ENCODE peak calls at places on chromosome 17, in five cellular contexts. One of them, this sample, is unnamed.
A peak's percentile ranks its signal among the peaks of the same experiment; 100 is the strongest.

GRCh38 chr17:78289802-78290363 is 58.5 kb downstream of the TMEM235 start:
- DNase-seq in skeletal muscle cell: peak; percentile 76
- DNase-seq in CD8-positive, alpha-beta memory T cell: peak; percentile 67
- DNase-seq in NCI-H1417: peak; percentile 61
- DNase-seq in ELR: peak; percentile 93
- DNase-seq in this sample: peak; percentile 68

GRCh38 chr17:34235389-34236028 is 19.6 kb upstream of the CCL2 start:
- DNase-seq in skeletal muscle cell: no peak
- DNase-seq in CD8-positive, alpha-beta memory T cell: no peak
- DNase-seq in NCI-H1417: no peak
- DNase-seq in ELR: no peak
- DNase-seq in this sample: no peak

GRCh38 chr17:20775331-20775730 is 195.8 kb downstream of the CDRT15L2 start:
- DNase-seq in skeletal muscle cell: no peak
- DNase-seq in CD8-positive, alpha-beta memory T cell: no peak
- DNase-seq in NCI-H1417: no peak
- DNase-seq in ELR: no peak
- DNase-seq in this sample: no peak

GRCh38 chr17:12230411-12230810 is 209.7 kb downstream of the MAP2K4 start:
- DNase-seq in skeletal muscle cell: no peak
- DNase-seq in CD8-positive, alpha-beta memory T cell: no peak
- DNase-seq in NCI-H1417: no peak
- DNase-seq in ELR: no peak
- DNase-seq in this sample: no peak

GRCh38 chr17:9244066-9245052 is 223.0 kb downstream of the NTN1 start:
- DNase-seq in skeletal muscle cell: no peak
- DNase-seq in CD8-positive, alpha-beta memory T cell: no peak
- DNase-seq in NCI-H1417: no peak
- DNase-seq in ELR: no peak
- DNase-seq in this sample: no peak

GRCh38 chr17:60086822-60087591 is 8.3 kb upstream of the HEATR6 start:
- DNase-seq in skeletal muscle cell: no peak
- DNase-seq in CD8-positive, alpha-beta memory T cell: no peak
- DNase-seq in NCI-H1417: no peak
- DNase-seq in ELR: peak; percentile 76
- DNase-seq in this sample: no peak

GRCh38 chr17:61574542-61575351 is 16.3 kb downstream of the NACA2 start:
- DNase-seq in skeletal muscle cell: no peak
- DNase-seq in CD8-positive, alpha-beta memory T cell: no peak
- DNase-seq in NCI-H1417: peak; percentile 41
- DNase-seq in ELR: peak; percentile 72
- DNase-seq in this sample: no peak

GRCh38 chr17:17495448-17496188 is 577 bp downstream of the RASD1 start:
- DNase-seq in skeletal muscle cell: no peak
- DNase-seq in CD8-positive, alpha-beta memory T cell: peak; percentile 13
- DNase-seq in NCI-H1417: peak; percentile 72
- DNase-seq in ELR: no peak
- DNase-seq in this sample: no peak

GRCh38 chr17:82495844-82496528 is 23.5 kb upstream of the FOXK2 start:
- DNase-seq in skeletal muscle cell: no peak
- DNase-seq in CD8-positive, alpha-beta memory T cell: no peak
- DNase-seq in NCI-H1417: peak; percentile 84
- DNase-seq in ELR: peak; percentile 8
- DNase-seq in this sample: no peak

GRCh38 chr17:66791337-66791736 is 43.6 kb upstream of the CACNG5 start:
- DNase-seq in skeletal muscle cell: no peak
- DNase-seq in CD8-positive, alpha-beta memory T cell: no peak
- DNase-seq in NCI-H1417: no peak
- DNase-seq in ELR: no peak
- DNase-seq in this sample: no peak

GRCh38 chr17:77814091-77814772 is 144.3 kb upstream of the TNRC6C start:
- DNase-seq in skeletal muscle cell: no peak
- DNase-seq in CD8-positive, alpha-beta memory T cell: no peak
- DNase-seq in NCI-H1417: no peak
- DNase-seq in ELR: no peak
- DNase-seq in this sample: no peak

GRCh38 chr17:76414334-76415295 is 30.2 kb downstream of the SPHK1 start:
- DNase-seq in skeletal muscle cell: no peak
- DNase-seq in CD8-positive, alpha-beta memory T cell: no peak
- DNase-seq in NCI-H1417: peak; percentile 64
- DNase-seq in ELR: peak; percentile 28
- DNase-seq in this sample: no peak

GRCh38 chr17:70119961-70120360 is 44.9 kb downstream of the KCNJ16 start:
- DNase-seq in skeletal muscle cell: no peak
- DNase-seq in CD8-positive, alpha-beta memory T cell: no peak
- DNase-seq in NCI-H1417: no peak
- DNase-seq in ELR: peak; percentile 22
- DNase-seq in this sample: no peak

GRCh38 chr17:73667184-73667959 is 23.1 kb upstream of the SDK2 start:
- DNase-seq in skeletal muscle cell: no peak
- DNase-seq in CD8-positive, alpha-beta memory T cell: no peak
- DNase-seq in NCI-H1417: no peak
- DNase-seq in ELR: no peak
- DNase-seq in this sample: no peak

GRCh38 chr17:50805486-50805885 is 29.9 kb upstream of the WFIKKN2 start:
- DNase-seq in skeletal muscle cell: no peak
- DNase-seq in CD8-positive, alpha-beta memory T cell: no peak
- DNase-seq in NCI-H1417: no peak
- DNase-seq in ELR: no peak
- DNase-seq in this sample: no peak

GRCh38 chr17:77319211-77320031 is 178.7 kb downstream of the SEC14L1 start:
- DNase-seq in skeletal muscle cell: peak; percentile 73
- DNase-seq in CD8-positive, alpha-beta memory T cell: peak; percentile 37
- DNase-seq in NCI-H1417: no peak
- DNase-seq in ELR: peak; percentile 94
- DNase-seq in this sample: no peak

GRCh38 chr17:83201206-83202001 is 122.0 kb downstream of the METRNL start:
- DNase-seq in skeletal muscle cell: no peak
- DNase-seq in CD8-positive, alpha-beta memory T cell: no peak
- DNase-seq in NCI-H1417: no peak
- DNase-seq in ELR: no peak
- DNase-seq in this sample: no peak

GRCh38 chr17:3157218-3157617 is 29.9 kb upstream of the OR1G1 start:
- DNase-seq in skeletal muscle cell: no peak
- DNase-seq in CD8-positive, alpha-beta memory T cell: no peak
- DNase-seq in NCI-H1417: no peak
- DNase-seq in ELR: no peak
- DNase-seq in this sample: no peak

GRCh38 chr17:5587431-5588032 is 3.2 kb upstream of the NLRP1 start:
- DNase-seq in skeletal muscle cell: peak; percentile 20
- DNase-seq in CD8-positive, alpha-beta memory T cell: peak; percentile 73
- DNase-seq in NCI-H1417: peak; percentile 45
- DNase-seq in ELR: peak; percentile 82
- DNase-seq in this sample: peak; percentile 20

GRCh38 chr17:17712268-17712924 is 31.1 kb downstream of the RAI1 start:
- DNase-seq in skeletal muscle cell: peak; percentile 78
- DNase-seq in CD8-positive, alpha-beta memory T cell: no peak
- DNase-seq in NCI-H1417: no peak
- DNase-seq in ELR: peak; percentile 96
- DNase-seq in this sample: no peak

GRCh38 chr17:57587201-57587870 is 157.8 kb downstream of the CCDC182 start:
- DNase-seq in skeletal muscle cell: no peak
- DNase-seq in CD8-positive, alpha-beta memory T cell: no peak
- DNase-seq in NCI-H1417: no peak
- DNase-seq in ELR: no peak
- DNase-seq in this sample: no peak

GRCh38 chr17:12048843-12049473 is 28.3 kb downstream of the MAP2K4 start:
- DNase-seq in skeletal muscle cell: no peak
- DNase-seq in CD8-positive, alpha-beta memory T cell: no peak
- DNase-seq in NCI-H1417: no peak
- DNase-seq in ELR: no peak
- DNase-seq in this sample: no peak

GRCh38 chr17:3695723-3696411 is at the start of gene P2RX5:
- DNase-seq in skeletal muscle cell: no peak
- DNase-seq in CD8-positive, alpha-beta memory T cell: peak; percentile 48
- DNase-seq in NCI-H1417: peak; percentile 33
- DNase-seq in ELR: peak; percentile 30
- DNase-seq in this sample: peak; percentile 27

GRCh38 chr17:15456972-15457722 is 10.3 kb downstream of the CDRT4 start:
- DNase-seq in skeletal muscle cell: peak; percentile 81
- DNase-seq in CD8-positive, alpha-beta memory T cell: no peak
- DNase-seq in NCI-H1417: no peak
- DNase-seq in ELR: peak; percentile 54
- DNase-seq in this sample: no peak

GRCh38 chr17:75088902-75089417 is 1.2 kb downstream of the SLC16A5 start:
- DNase-seq in skeletal muscle cell: no peak
- DNase-seq in CD8-positive, alpha-beta memory T cell: no peak
- DNase-seq in NCI-H1417: no peak
- DNase-seq in ELR: peak; percentile 75
- DNase-seq in this sample: no peak

GRCh38 chr17:55624789-55625433 is 97.8 kb downstream of the TMEM100 start:
- DNase-seq in skeletal muscle cell: no peak
- DNase-seq in CD8-positive, alpha-beta memory T cell: no peak
- DNase-seq in NCI-H1417: no peak
- DNase-seq in ELR: no peak
- DNase-seq in this sample: no peak

GRCh38 chr17:17391575-17392370 is 85.0 kb upstream of the MED9 start:
- DNase-seq in skeletal muscle cell: no peak
- DNase-seq in CD8-positive, alpha-beta memory T cell: peak; percentile 78
- DNase-seq in NCI-H1417: no peak
- DNase-seq in ELR: no peak
- DNase-seq in this sample: peak; percentile 66

GRCh38 chr17:67995568-67996191 is 589 bp downstream of the C17orf58 start:
- DNase-seq in skeletal muscle cell: no peak
- DNase-seq in CD8-positive, alpha-beta memory T cell: no peak
- DNase-seq in NCI-H1417: peak; percentile 25
- DNase-seq in ELR: peak; percentile 47
- DNase-seq in this sample: no peak

This sample was measured in CD4-positive, alpha-beta T cell.